ENCODE peak calls at places on chromosomes 6 and 20, in nine cellular contexts. U, I, D, R, O, J, F, X and N are unnamed samples.
A peak's percentile ranks its signal among the peaks of the same experiment; 100 is the strongest.

GRCh38 chr6:18386302-18386976 is 711 bp upstream of the RNF144B start:
- DNase-seq in U (peak; percentile 15), J (no peak), I (no peak), F (no peak), D (no peak), O (no peak), R (no peak), X (peak; percentile 42), N (no peak)

GRCh38 chr6:150685860-150686259 is 86.2 kb downstream of the PLEKHG1 start:
- DNase-seq in O (peak; percentile 63), F (peak; percentile 39), J (peak; percentile 64), X (no peak), R (peak; percentile 89), D (peak; percentile 87), I (peak; percentile 43), U (no peak), N (no peak)

GRCh38 chr20:51529027-51529749 is 13.3 kb downstream of the NFATC2 start:
- DNase-seq in U (peak; percentile 50), X (peak; percentile 56), O (peak; percentile 68), D (no peak), J (no peak), I (peak; percentile 13), F (no peak), R (no peak), N (no peak)

GRCh38 chr6:39452306-39452705 is 129.8 kb upstream of the KCNK16 start:
- DNase-seq in U (no peak), F (no peak), O (no peak), X (peak; percentile 85), R (no peak), D (no peak), J (no peak), I (peak; percentile 82), N (no peak)

GRCh38 chr20:60132827-60133549 is 174.8 kb downstream of the CDH26 start:
- DNase-seq in R (no peak), I (no peak), J (no peak), F (no peak), X (no peak), U (no peak), O (no peak), D (no peak), N (no peak)

GRCh38 chr6:15502451-15503345 is 160.1 kb downstream of the DTNBP1 start:
- DNase-seq in F (no peak), R (no peak), J (no peak), O (no peak), U (no peak), X (no peak), D (no peak), I (no peak), N (no peak)

GRCh38 chr20:59121714-59122376 is 41.8 kb upstream of the ZNF831 start:
- DNase-seq in O (no peak), R (peak; percentile 71), U (no peak), I (no peak), X (no peak), J (no peak), F (no peak), D (peak; percentile 39), N (no peak)

GRCh38 chr6:138986578-138986977 is 1.5 kb downstream of the REPS1 start:
- DNase-seq in I (peak; percentile 42), J (no peak), U (no peak), R (no peak), D (no peak), X (peak; percentile 52), F (no peak), O (no peak), N (no peak)

GRCh38 chr20:35739294-35740163 is 2.5 kb downstream of the RBM39 start:
- DNase-seq in U (no peak), J (no peak), D (no peak), F (no peak), R (peak; percentile 45), O (no peak), I (peak; percentile 82), X (peak; percentile 26), N (no peak)

GRCh38 chr6:32886674-32887383 is 32.8 kb downstream of the PSMB9 start:
- DNase-seq in J (no peak), U (peak; percentile 4), D (no peak), O (no peak), I (peak; percentile 89), X (peak; percentile 65), R (no peak), F (no peak), N (peak; percentile 54)

GRCh38 chr20:64220891-64221527 is 34.5 kb upstream of the PCMTD2 start:
- DNase-seq in R (no peak), D (no peak), X (no peak), I (no peak), J (no peak), F (no peak), O (no peak), U (no peak), N (no peak)

GRCh38 chr20:64219202-64219601 is 36.3 kb upstream of the PCMTD2 start:
- DNase-seq in F (no peak), I (peak; percentile 64), X (no peak), O (no peak), D (no peak), R (no peak), U (no peak), J (no peak), N (no peak)

GRCh38 chr20:64220420-64220819 is 35.1 kb upstream of the PCMTD2 start:
- DNase-seq in F (no peak), U (no peak), J (no peak), D (no peak), R (no peak), X (no peak), O (no peak), I (no peak), N (no peak)

GRCh38 chr20:64217539-64217938 is 38.0 kb upstream of the PCMTD2 start:
- DNase-seq in J (no peak), R (no peak), U (no peak), X (no peak), O (no peak), D (no peak), F (no peak), I (no peak), N (no peak)

DNA sequence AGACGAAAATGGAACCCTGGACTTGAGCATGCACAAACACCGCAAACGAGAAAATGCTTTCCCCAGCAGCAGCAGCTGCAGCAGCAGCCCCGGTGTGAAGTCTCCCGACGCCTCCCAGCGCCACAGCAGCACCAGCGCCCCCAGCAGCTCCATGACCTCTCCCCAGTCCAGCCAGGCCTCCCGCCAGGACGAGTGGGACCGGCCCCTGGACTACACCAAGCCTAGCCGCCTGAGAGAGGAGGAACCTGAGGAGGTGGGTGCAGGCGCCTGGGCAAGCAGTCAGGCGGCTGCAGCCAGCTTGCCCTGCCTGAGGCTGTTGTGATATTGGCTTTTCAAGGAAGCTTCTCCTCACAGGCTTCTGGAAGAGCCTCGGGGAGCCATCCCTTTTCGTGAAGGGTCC is 35.8 kb upstream of the PCMTD2 start:
- DNase-seq in I (no peak), R (no peak), D (no peak), J (no peak), U (no peak), O (no peak), F (no peak), X (no peak), N (no peak)
- H3K4me1 ChIP-seq in I (peaks cover 13% of the 10 kb centered on the region), R (peaks cover 23% of the 10 kb centered on the region), D (peaks cover 2% of the 10 kb centered on the region), J (peaks cover 8% of the 10 kb centered on the region), U (peaks cover 25% of the 10 kb centered on the region), O (peaks cover 5% of the 10 kb centered on the region), F (no peaks in the 10 kb centered on the region), X (peaks cover 9% of the 10 kb centered on the region), N (no peaks in the 10 kb centered on the region)

DNA sequence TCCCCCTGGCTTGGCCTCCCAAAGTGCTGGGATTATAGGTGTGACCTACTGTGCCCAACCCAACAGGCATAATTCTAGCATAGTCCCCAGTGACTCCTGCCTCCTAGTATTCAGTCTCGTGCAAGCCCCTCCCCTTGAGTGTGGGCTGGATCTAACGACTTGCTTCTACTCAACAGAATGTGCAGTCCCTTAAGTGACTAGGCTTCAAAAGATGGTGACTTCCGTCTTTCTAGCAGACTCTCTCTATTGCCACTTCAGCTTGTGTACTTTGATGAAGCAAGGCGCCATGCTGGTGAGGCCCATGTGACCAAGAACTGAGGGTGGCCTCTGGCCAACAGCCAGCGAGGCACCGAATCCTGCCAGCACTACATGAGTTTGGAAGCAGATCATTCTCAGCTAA is 109.6 kb upstream of the TRAF3IP2 start:
- DNase-seq in R (no peak), I (no peak), O (peak; percentile 64), U (no peak), D (no peak), J (no peak), F (no peak), X (no peak), N (no peak)
- H3K36me3 ChIP-seq in R (peaks cover 32% of the 10 kb centered on the region), I (peaks cover 17% of the 10 kb centered on the region), O (peaks cover 56% of the 10 kb centered on the region), U (no peaks in the 10 kb centered on the region), D (no peaks in the 10 kb centered on the region), J (peaks cover 3% of the 10 kb centered on the region), F (no peaks in the 10 kb centered on the region), X (no peaks in the 10 kb centered on the region), N (peaks cover 29% of the 10 kb centered on the region)

GRCh38 chr20:22797103-22797502 is 212.7 kb upstream of the FOXA2 start:
- DNase-seq in U (no peak), O (no peak), D (no peak), R (no peak), I (no peak), X (peak; percentile 30), F (no peak), J (no peak), N (peak; percentile 10)

GRCh38 chr20:22794200-22794599 is 209.8 kb upstream of the FOXA2 start:
- DNase-seq in U (no peak), F (no peak), I (no peak), R (no peak), D (no peak), J (no peak), O (no peak), X (peak; percentile 30), N (no peak)

GRCh38 chr20:22796465-22797077 is 212.2 kb upstream of the FOXA2 start:
- DNase-seq in F (no peak), O (no peak), R (no peak), I (peak; percentile 29), U (no peak), J (no peak), X (peak; percentile 64), D (no peak), N (no peak)

GRCh38 chr20:22795455-22795854 is 211.1 kb upstream of the FOXA2 start:
- DNase-seq in R (no peak), I (no peak), O (no peak), F (no peak), D (no peak), U (no peak), X (no peak), J (no peak), N (no peak)

GRCh38 chr20:22795897-22796296 is 211.5 kb upstream of the FOXA2 start:
- DNase-seq in O (no peak), I (peak; percentile 89), R (no peak), U (no peak), D (no peak), X (peak; percentile 93), J (no peak), F (peak; percentile 37), N (peak; percentile 90)
- H3K4me1 ChIP-seq in O (no peaks in the 10 kb centered on the region), I (peaks cover 15% of the 10 kb centered on the region), R (no peaks in the 10 kb centered on the region), U (peaks cover 15% of the 10 kb centered on the region), D (no peaks in the 10 kb centered on the region), X (peaks cover 14% of the 10 kb centered on the region), J (no peaks in the 10 kb centered on the region), F (peaks cover 42% of the 10 kb centered on the region), N (peaks cover 36% of the 10 kb centered on the region)

DNA sequence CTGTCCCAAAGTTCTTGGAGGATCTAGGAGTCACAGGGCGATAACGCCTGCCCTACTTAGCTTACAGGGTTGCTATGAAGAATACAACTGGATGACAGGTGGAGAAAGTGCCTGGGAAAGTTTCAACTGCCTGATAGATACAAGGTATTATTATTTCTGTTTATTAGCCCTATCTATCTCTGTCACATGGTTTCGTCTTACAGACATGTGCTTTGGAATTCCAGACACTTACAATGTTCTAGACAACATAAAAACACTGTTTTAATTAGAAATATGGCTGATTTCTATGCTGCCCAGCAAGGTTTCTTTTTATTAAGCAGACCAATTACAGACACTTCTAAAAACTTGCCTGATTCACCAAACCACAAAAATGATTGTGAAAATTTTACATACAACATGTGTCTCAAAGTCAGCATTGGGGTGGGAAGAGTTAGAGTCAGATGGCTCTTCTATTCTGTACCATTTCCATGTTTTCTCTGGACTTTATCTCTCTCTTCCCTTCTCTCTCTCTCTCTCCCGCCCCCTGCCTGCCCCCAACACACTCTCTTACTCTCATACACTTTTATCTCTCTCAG is 50.0 kb downstream of the GJA10 start:
- DNase-seq in F (no peak), I (peak; percentile 25), O (no peak), X (peak; percentile 39), R (no peak), D (no peak), J (no peak), U (no peak), N (no peak)
- H3K36me3 ChIP-seq in F (no peaks in the 10 kb centered on the region), I (no peaks in the 10 kb centered on the region), O (no peaks in the 10 kb centered on the region), X (no peaks in the 10 kb centered on the region), R (peaks cover 6% of the 10 kb centered on the region), D (no peaks in the 10 kb centered on the region), J (no peaks in the 10 kb centered on the region), U (no peaks in the 10 kb centered on the region), N (no peaks in the 10 kb centered on the region)